ENCODE peak calls at places on chromosomes 7 and 10, in seven cellular contexts. D is GM13976; Y is tibial nerve; J is NCI-H2029 treated with DMSO at 0.1 percent for 48 hours; Z is choroid plexus epithelial cell; W is stimulated activated CD8-positive, alpha-beta memory T cell treated with anti-CD3 and anti-CD28 coated beads, Interleukin-4, amount 100 ng/mL, for 4 hours; T is retina. N is an unnamed sample.

GRCh38 chr10:98013776-98014175 is 16.6 kb downstream of the CRTAC1 start:
- DNase-seq in D (no peak), Y (no peak), J (no peak), Z (no peak), W (no peak), T (no peak), N (no peak)

GRCh38 chr10:74871595-74872382 is 45.4 kb downstream of the KAT6B start:
- DNase-seq in D (peak; percentile 57), Y (no peak), J (no peak), Z (no peak), W (no peak), T (no peak), N (no peak)

GRCh38 chr10:102229810-102230263 is 3.7 kb downstream of the ELOVL3 start:
- DNase-seq in D (peak; percentile 87), Y (peak; percentile 75), J (peak; percentile 28), Z (peak; percentile 85), W (peak; percentile 69), T (peak; percentile 89), N (peak; percentile 95)

GRCh38 chr10:125263551-125263950 is 103.2 kb upstream of the CTBP2 start:
- DNase-seq in D (no peak), Y (no peak), J (no peak), Z (no peak), W (no peak), T (no peak), N (no peak)

GRCh38 chr10:124364674-124365073 is 54.0 kb downstream of the OAT start:
- DNase-seq in D (no peak), Y (no peak), J (no peak), Z (no peak), W (no peak), T (no peak), N (no peak)

GRCh38 chr7:86926732-86927131 is 132.7 kb downstream of the ELAPOR2 start:
- DNase-seq in D (peak; percentile 11), Y (peak; percentile 56), J (peak; percentile 63), Z (peak; percentile 69), W (no peak), T (peak; percentile 38), N (peak; percentile 41)

GRCh38 chr7:128137096-128137655 is 103.9 kb upstream of the LEP start:
- DNase-seq in D (no peak), Y (no peak), J (no peak), Z (peak; percentile 39), W (no peak), T (no peak), N (no peak)

GRCh38 chr7:108181073-108181985 is 51.2 kb upstream of the LAMB4 start:
- DNase-seq in D (peak; percentile 35), Y (peak; percentile 25), J (peak; percentile 87), Z (peak; percentile 84), W (no peak), T (peak; percentile 68), N (no peak)

GRCh38 chr7:128796325-128796724 is 4.6 kb downstream of the CCDC136 start:
- DNase-seq in D (no peak), Y (no peak), J (no peak), Z (peak; percentile 50), W (no peak), T (no peak), N (no peak)

GRCh38 chr7:108455833-108456677 is at the start of gene NRCAM:
- DNase-seq in D (peak; percentile 88), Y (no peak), J (peak; percentile 50), Z (peak; percentile 34), W (no peak), T (peak; percentile 92), N (no peak)

GRCh38 chr7:7799138-7799537 is 80.7 kb upstream of the RPA3 start:
- DNase-seq in D (no peak), Y (no peak), J (no peak), Z (peak; percentile 40), W (no peak), T (no peak), N (no peak)

GRCh38 chr10:32386623-32387022 is 39.7 kb upstream of the EPC1 start:
- DNase-seq in D (no peak), Y (no peak), J (no peak), Z (peak; percentile 65), W (no peak), T (no peak), N (no peak)

GRCh38 chr10:114499630-114500190 is 95.4 kb upstream of the AFAP1L2 start:
- DNase-seq in D (peak; percentile 23), Y (no peak), J (no peak), Z (no peak), W (peak; percentile 30), T (no peak), N (peak; percentile 71)

GRCh38 chr7:43501881-43502280 is 81.0 kb upstream of the STK17A start:
- DNase-seq in D (no peak), Y (no peak), J (no peak), Z (peak; percentile 93), W (no peak), T (no peak), N (no peak)

GRCh38 chr7:25857376-25858067 is 294.5 kb upstream of the NFE2L3 start:
- DNase-seq in D (no peak), Y (no peak), J (no peak), Z (peak; percentile 83), W (no peak), T (no peak), N (peak; percentile 72)

GRCh38 chr10:124179308-124180043 is 86.1 kb upstream of the CHST15 start:
- DNase-seq in D (no peak), Y (no peak), J (no peak), Z (no peak), W (no peak), T (no peak), N (peak; percentile 46)

GRCh38 chr7:142557971-142558582 is 191.2 kb upstream of the PRSS1 start:
- DNase-seq in D (peak; percentile 49), Y (no peak), J (no peak), Z (peak; percentile 89), W (peak; percentile 27), T (no peak), N (no peak)

GRCh38 chr10:58152698-58153263 is 114.9 kb downstream of the IPMK start:
- DNase-seq in D (peak; percentile 28), Y (peak; percentile 45), J (peak; percentile 4), Z (peak; percentile 81), W (no peak), T (peak; percentile 50), N (peak; percentile 14)